ENCODE peak calls at places on chromosomes 16 and 17, in four cellular contexts. X, G, Z and R are unnamed samples.

GRCh38 chr16:11232852-11233726 is 22.9 kb downstream of the SOCS1 start:
- DNase-seq in X (peak), G (no peak), Z (no peak), R (peak)

GRCh38 chr17:57211543-57211942 is 44.8 kb upstream of the MSI2 start:
- DNase-seq in G (peak), Z (peak), X (no peak), R (no peak)

GRCh38 chr16:31134625-31135534 is 647 bp downstream of the PRSS8 start:
- DNase-seq in G (no peak), X (peak), Z (no peak), R (peak)

GRCh38 chr17:50364715-50365114 is 8.3 kb downstream of the MRPL27 start:
- DNase-seq in Z (no peak), G (no peak), X (peak), R (no peak)

GRCh38 chr16:26606381-26607150 is 460.2 kb upstream of the C16orf82 start:
- DNase-seq in G (no peak), X (no peak), Z (no peak), R (no peak)

GRCh38 chr17:68600881-68601564 is at the start of gene FAM20A:
- DNase-seq in X (peak), G (no peak), Z (peak), R (no peak)

GRCh38 chr16:50245417-50246298 is 20.7 kb upstream of the ADCY7 start:
- DNase-seq in X (peak), Z (peak), G (peak), R (no peak)

GRCh38 chr17:18219016-18219415 is 6.4 kb upstream of the LLGL1 start:
- DNase-seq in X (no peak), G (no peak), Z (no peak), R (no peak)

GRCh38 chr16:31246296-31246695 is 13.5 kb upstream of the ITGAM start:
- DNase-seq in Z (no peak), G (no peak), X (no peak), R (no peak)

GRCh38 chr17:1764274-1764673 is 2.4 kb downstream of the SERPINF1 start:
- DNase-seq in Z (no peak), X (no peak), G (no peak), R (no peak)

GRCh38 chr16:11393861-11394592 is 48.8 kb downstream of the RMI2 start:
- DNase-seq in G (no peak), Z (no peak), X (no peak), R (no peak)

GRCh38 chr17:43170766-43171681 is at the start of gene NBR1:
- DNase-seq in Z (peak), X (peak), G (peak), R (peak)

GRCh38 chr16:27699540-27699939 is 149.6 kb downstream of the KATNIP start:
- DNase-seq in Z (no peak), X (no peak), G (no peak), R (no peak)

GRCh38 chr16:70592106-70592571 is 54.2 kb upstream of the IL34 start:
- DNase-seq in G (no peak), X (no peak), Z (no peak), R (no peak)

GRCh38 chr16:12398029-12398735 is 405.5 kb downstream of the CPPED1 start:
- DNase-seq in G (no peak), X (no peak), Z (no peak), R (no peak)

GRCh38 chr17:65527857-65528591 is 33.4 kb downstream of the AXIN2 start:
- DNase-seq in X (no peak), Z (no peak), G (peak), R (no peak)

GRCh38 chr17:65434251-65434650 is 127.2 kb downstream of the AXIN2 start:
- DNase-seq in X (no peak), G (no peak), Z (no peak), R (no peak)

GRCh38 chr17:14310101-14310500 is 9.2 kb downstream of the HS3ST3B1 start:
- DNase-seq in Z (no peak), X (no peak), G (no peak), R (no peak)
- H3K4me3 ChIP-seq in Z (no peak), X (peak), G (no peak), R (no peak)

GRCh38 chr16:4071686-4072561 is 44.3 kb downstream of the ADCY9 start:
- DNase-seq in G (no peak), Z (no peak), X (no peak), R (no peak)
- H3K27ac ChIP-seq in G (no peak), Z (no peak), X (peak), R (no peak)

GRCh38 chr16:81499576-81500380 is 55.2 kb downstream of the CMIP start:
- DNase-seq in G (no peak), Z (no peak), X (no peak), R (no peak)
- TF ChIP-seq REST in G (no peak), Z (no peak), X (no peak), R (no peak)

DNA sequence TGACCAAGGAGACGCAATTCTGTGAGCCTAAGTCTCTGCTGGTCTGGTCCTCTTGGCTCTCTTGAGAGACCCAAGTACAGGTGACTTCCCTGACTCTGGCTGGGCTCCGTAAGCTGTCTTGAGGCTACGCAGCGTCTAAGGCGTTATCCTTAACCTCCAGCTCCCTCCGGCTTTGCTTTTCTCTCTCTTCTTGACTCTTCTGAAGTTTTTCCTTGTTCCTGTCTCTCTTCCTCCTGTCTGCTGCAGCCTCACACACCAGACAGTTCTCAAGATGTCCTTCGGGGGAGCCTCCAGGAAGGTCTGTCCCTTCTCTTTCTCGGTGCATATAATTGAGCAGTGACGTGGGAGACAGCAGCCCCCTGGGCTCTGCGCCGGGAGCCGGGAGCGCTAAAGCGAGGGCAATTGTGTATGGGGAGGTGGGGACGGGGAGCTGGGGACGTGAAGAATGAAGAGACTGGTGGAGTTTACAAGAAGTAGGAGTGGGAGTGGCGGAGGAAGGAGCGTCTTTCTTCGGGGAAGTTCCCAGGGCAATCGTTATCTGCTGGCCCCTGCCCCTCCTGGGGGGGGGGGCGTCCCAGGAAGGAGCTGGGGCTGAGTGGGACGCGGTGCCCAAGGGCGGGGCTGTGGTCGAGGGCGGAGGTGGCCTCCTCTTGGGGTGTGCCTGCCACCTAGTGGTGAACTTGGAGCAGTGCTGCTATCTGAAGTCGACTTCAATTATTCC is 6.9 kb upstream of the PIRT start:
- DNase-seq in X (peak), G (peak), Z (peak), R (peak)
- H3K4me3 ChIP-seq in X (peak), G (no peak), Z (peak), R (peak)